ENCODE peak calls at places on chromosomes 7 and 10, in eight cellular contexts. O, Q, P, U, R, W, T and N are unnamed samples.

GRCh38 chr10:132452216-132452650 is 55.2 kb downstream of the PWWP2B start:
- DNase-seq in U (no peak), W (no peak), O (no peak), Q (peak; percentile 53), T (no peak), P (peak; percentile 60), R (no peak), N (peak; percentile 38)

GRCh38 chr7:127530148-127530547 is 55.2 kb downstream of the GCC1 start:
- DNase-seq in O (peak; percentile 35), T (no peak), R (no peak), Q (no peak), U (no peak), W (no peak), P (no peak), N (no peak)

GRCh38 chr7:2702594-2702957 is 14.6 kb downstream of the AMZ1 start:
- DNase-seq in R (no peak), Q (no peak), T (no peak), U (no peak), P (no peak), O (no peak), W (no peak), N (no peak)

GRCh38 chr10:75513292-75513691 is 81.9 kb downstream of the LRMDA start:
- DNase-seq in U (no peak), Q (no peak), O (no peak), R (no peak), W (no peak), P (no peak), T (no peak), N (no peak)

GRCh38 chr10:102630663-102631062 is 13.6 kb upstream of the TRIM8 start:
- DNase-seq in U (no peak), W (no peak), Q (no peak), P (no peak), O (no peak), R (no peak), T (no peak), N (no peak)

GRCh38 chr7:98165827-98166667 is 45.2 kb upstream of the BHLHA15 start:
- DNase-seq in T (peak; percentile 37), P (peak; percentile 64), R (no peak), W (peak; percentile 22), U (peak; percentile 60), Q (peak; percentile 15), O (peak; percentile 32), N (peak; percentile 58)

GRCh38 chr10:90461437-90462155 is 396.2 kb downstream of the HTR7 start:
- DNase-seq in O (no peak), Q (no peak), P (no peak), W (no peak), R (no peak), U (no peak), T (no peak), N (no peak)

GRCh38 chr7:69935107-69935506 is 336.8 kb downstream of the AUTS2 start:
- DNase-seq in W (no peak), P (no peak), U (no peak), O (peak; percentile 49), Q (no peak), R (no peak), T (no peak), N (no peak)

GRCh38 chr7:114784756-114785155 is 137.1 kb upstream of the MDFIC start:
- DNase-seq in Q (no peak), P (no peak), U (no peak), O (peak; percentile 77), R (no peak), W (no peak), T (no peak), N (no peak)

GRCh38 chr7:156929789-156930539 is 19.5 kb upstream of the NOM1 start:
- DNase-seq in U (no peak), T (no peak), P (peak; percentile 60), O (no peak), W (peak; percentile 57), R (no peak), Q (no peak), N (no peak)

GRCh38 chr7:111931016-111931517 is 275.1 kb downstream of the DOCK4 start:
- DNase-seq in O (no peak), R (no peak), W (no peak), T (peak; percentile 60), U (no peak), P (no peak), Q (no peak), N (no peak)

GRCh38 chr10:48604408-48605263 is at the start of gene ARHGAP22:
- DNase-seq in T (peak; percentile 43), O (no peak), W (no peak), Q (peak; percentile 61), U (peak; percentile 31), R (no peak), P (no peak), N (peak; percentile 66)

GRCh38 chr10:97861351-97861750 is 11.7 kb downstream of the GOLGA7B start:
- DNase-seq in R (no peak), T (peak; percentile 45), O (no peak), W (no peak), Q (peak; percentile 28), P (no peak), U (no peak), N (no peak)

GRCh38 chr7:87797798-87798403 is 78.3 kb downstream of the SLC25A40 start:
- DNase-seq in W (peak; percentile 33), T (peak; percentile 70), U (peak; percentile 62), P (no peak), Q (no peak), O (peak; percentile 74), R (no peak), N (peak; percentile 56)

GRCh38 chr10:1643161-1643910 is 94.0 kb downstream of the ADARB2 start:
- DNase-seq in Q (no peak), R (no peak), O (no peak), P (no peak), T (no peak), W (no peak), U (peak; percentile 80), N (peak; percentile 60)

GRCh38 chr7:6291531-6291930 is 19.1 kb upstream of the CYTH3 start:
- DNase-seq in O (no peak), U (no peak), Q (no peak), P (no peak), T (no peak), W (no peak), R (no peak), N (no peak)

GRCh38 chr7:2299131-2299829 is 15.0 kb downstream of the SNX8 start:
- DNase-seq in P (peak; percentile 25), W (no peak), U (peak; percentile 90), Q (no peak), T (peak; percentile 84), R (no peak), O (no peak), N (peak; percentile 75)

GRCh38 chr7:16739863-16740622 is 13.5 kb upstream of the TSPAN13 start:
- DNase-seq in T (peak; percentile 94), Q (no peak), U (no peak), O (no peak), P (no peak), W (no peak), R (no peak), N (no peak)

GRCh38 chr7:135235841-135236240 is 2.2 kb downstream of the STRA8 start:
- DNase-seq in P (no peak), R (no peak), Q (no peak), O (no peak), U (no peak), T (no peak), W (no peak), N (no peak)

GRCh38 chr10:91797874-91798735 is at the start of gene TNKS2:
- DNase-seq in O (peak; percentile 85), R (peak; percentile 87), U (peak; percentile 96), T (peak; percentile 96), Q (peak; percentile 92), P (peak; percentile 91), W (peak; percentile 91), N (peak; percentile 95)

GRCh38 chr10:35563266-35563891 is 41.8 kb upstream of the GJD4 start:
- DNase-seq in P (peak; percentile 35), R (no peak), W (peak; percentile 19), U (peak; percentile 75), O (peak; percentile 71), Q (no peak), T (peak; percentile 87), N (peak; percentile 70)

GRCh38 chr7:94446308-94446707 is 51.6 kb downstream of the COL1A2 start:
- DNase-seq in O (no peak), Q (no peak), W (no peak), P (no peak), T (no peak), R (no peak), U (no peak), N (no peak)

GRCh38 chr10:58641095-58641531 is 128.4 kb downstream of the BICC1 start:
- DNase-seq in O (peak; percentile 6), T (peak; percentile 95), W (no peak), U (no peak), R (no peak), Q (no peak), P (no peak), N (no peak)

GRCh38 chr7:67866812-67867211 is 870.2 kb downstream of the TYW1 start:
- DNase-seq in U (no peak), R (no peak), P (no peak), W (no peak), T (no peak), O (no peak), Q (no peak), N (no peak)

GRCh38 chr10:110508806-110509544 is 11.3 kb downstream of the DUSP5 start:
- DNase-seq in W (no peak), P (no peak), Q (no peak), O (no peak), T (no peak), R (no peak), U (no peak), N (no peak)

GRCh38 chr7:113664867-113665266 is 253.9 kb downstream of the PPP1R3A start:
- DNase-seq in P (no peak), O (no peak), R (no peak), W (no peak), Q (no peak), U (peak; percentile 3), T (no peak), N (no peak)

GRCh38 chr10:30063098-30063497 is 3.7 kb upstream of the JCAD start:
- DNase-seq in P (no peak), O (no peak), R (no peak), Q (no peak), T (peak; percentile 79), W (no peak), U (no peak), N (no peak)

GRCh38 chr7:155533120-155533826 is 13.1 kb downstream of the CNPY1 start:
- DNase-seq in P (no peak), O (no peak), Q (no peak), R (no peak), U (no peak), T (peak; percentile 2), W (no peak), N (no peak)

GRCh38 chr10:99548041-99548530 is 15.3 kb downstream of the NKX2-3 start:
- DNase-seq in Q (no peak), T (peak; percentile 29), U (peak; percentile 42), P (no peak), O (no peak), R (no peak), W (no peak), N (peak; percentile 57)

GRCh38 chr7:73307436-73307835 is 1.2 kb downstream of the NSUN5 start:
- DNase-seq in Q (no peak), R (no peak), W (no peak), P (no peak), O (no peak), T (no peak), U (no peak), N (no peak)